ENCODE peak calls at places on chromosomes 2 and 18, in eight cellular contexts. G, O, S, R, Q, D, M and C are unnamed samples.

GRCh38 chr2:180075763-180076362 is 68.8 kb upstream of the CWC22 start:
- DNase-seq in S (no peak), Q (no peak), G (no peak), D (no peak), O (no peak), R (no peak), M (no peak), C (no peak)

GRCh38 chr18:24986611-24987270 is 365.2 kb downstream of the ZNF521 start:
- DNase-seq in Q (no peak), S (no peak), G (no peak), R (no peak), D (no peak), M (no peak), O (no peak), C (no peak)

GRCh38 chr18:3117493-3118192 is 102.1 kb downstream of the MYOM1 start:
- DNase-seq in O (peak), G (no peak), Q (no peak), S (no peak), D (no peak), R (no peak), M (no peak), C (no peak)

GRCh38 chr2:188050716-188051115 is 241.0 kb upstream of the GULP1 start:
- DNase-seq in S (no peak), D (no peak), Q (no peak), R (peak), G (no peak), M (no peak), O (peak), C (no peak)

GRCh38 chr2:179974743-179975142 is 32.4 kb downstream of the CWC22 start:
- DNase-seq in M (no peak), O (peak), D (no peak), G (no peak), S (no peak), Q (no peak), R (peak), C (no peak)

GRCh38 chr18:75981102-75981501 is 513.9 kb downstream of the ZNF516 start:
- DNase-seq in O (no peak), D (no peak), G (no peak), M (no peak), R (no peak), S (no peak), Q (no peak), C (no peak)

GRCh38 chr2:199527071-199527470 is 69.3 kb upstream of the SATB2 start:
- DNase-seq in D (no peak), G (no peak), Q (no peak), R (no peak), S (no peak), M (no peak), O (no peak), C (no peak)

GRCh38 chr18:1585881-1586488 is 681.3 kb downstream of the ADCYAP1 start:
- DNase-seq in G (peak), D (peak), Q (no peak), S (no peak), O (peak), M (peak), R (peak), C (peak)

GRCh38 chr2:106839849-106840595 is 45.9 kb downstream of the ST6GAL2 start:
- DNase-seq in Q (no peak), O (peak), R (peak), M (peak), S (no peak), G (no peak), D (peak), C (no peak)

GRCh38 chr2:234955971-234956509 is 4.2 kb downstream of the SH3BP4 start:
- DNase-seq in S (no peak), D (no peak), R (no peak), Q (no peak), O (no peak), M (no peak), G (no peak), C (no peak)

GRCh38 chr2:72973566-72974435 is 56.5 kb downstream of the EMX1 start:
- DNase-seq in O (peak), Q (no peak), M (peak), G (peak), R (peak), S (peak), D (peak), C (peak)

GRCh38 chr2:102615620-102616436 is 3.5 kb upstream of the SLC9A2 start:
- DNase-seq in O (peak), Q (peak), S (peak), G (peak), R (peak), M (peak), D (no peak), C (peak)

GRCh38 chr2:69164379-69164778 is 151.4 kb downstream of the ANTXR1 start:
- DNase-seq in G (peak), M (no peak), D (no peak), Q (peak), O (peak), R (no peak), S (no peak), C (no peak)

GRCh38 chr2:102046135-102046901 is 54.6 kb downstream of the IL1R2 start:
- DNase-seq in S (no peak), O (peak), Q (peak), G (no peak), R (no peak), M (no peak), D (no peak), C (no peak)

GRCh38 chr18:56702946-56703345 is 51.8 kb downstream of the WDR7 start:
- DNase-seq in O (peak), Q (peak), M (peak), R (peak), S (peak), D (no peak), G (peak), C (peak)

GRCh38 chr2:206783718-206784117 is 18.3 kb downstream of the FASTKD2 start:
- DNase-seq in M (no peak), R (peak), G (no peak), O (peak), D (no peak), S (no peak), Q (no peak), C (no peak)

GRCh38 chr2:175823291-175824073 is 178.6 kb downstream of the LNPK start:
- DNase-seq in S (no peak), Q (no peak), M (no peak), O (no peak), D (no peak), G (no peak), R (peak), C (no peak)

GRCh38 chr2:71693286-71694270 is 240.2 kb downstream of the DYSF start:
- DNase-seq in R (no peak), G (no peak), O (no peak), S (no peak), M (no peak), Q (no peak), D (no peak), C (no peak)

GRCh38 chr18:58419587-58420199 is 209.2 kb downstream of the ALPK2 start:
- DNase-seq in G (no peak), M (no peak), R (no peak), O (no peak), D (no peak), S (no peak), Q (no peak), C (no peak)

GRCh38 chr18:28961669-28962228 is 784.8 kb upstream of the CDH2 start:
- DNase-seq in D (peak), G (peak), R (peak), S (no peak), Q (no peak), O (peak), M (peak), C (no peak)

GRCh38 chr18:48826271-48826670 is 124.5 kb downstream of the SMAD7 start:
- DNase-seq in Q (no peak), R (no peak), O (no peak), S (peak), M (no peak), D (no peak), G (no peak), C (no peak)

GRCh38 chr2:145000376-145000775 is 480.5 kb upstream of the ZEB2 start:
- DNase-seq in S (no peak), G (no peak), M (no peak), R (no peak), O (peak), Q (no peak), D (no peak), C (no peak)

GRCh38 chr18:54197747-54198411 is 26.6 kb downstream of the MBD2 start:
- DNase-seq in G (no peak), Q (no peak), D (no peak), O (no peak), S (no peak), M (no peak), R (no peak), C (no peak)

GRCh38 chr2:218860950-218861381 is 1.4 kb downstream of the WNT6 start:
- DNase-seq in S (no peak), M (peak), G (no peak), Q (no peak), O (peak), R (peak), D (peak), C (peak)

GRCh38 chr2:203650860-203651613 is 55.4 kb upstream of the CD28 start:
- DNase-seq in G (peak), D (peak), S (no peak), M (peak), R (peak), Q (no peak), O (peak), C (no peak)

GRCh38 chr2:151261240-151261976 is at the start of gene RBM43:
- DNase-seq in R (peak), Q (peak), G (peak), S (peak), O (peak), M (peak), D (peak), C (peak)

GRCh38 chr2:200364142-200364541 is 57.6 kb downstream of the SPATS2L start:
- DNase-seq in D (no peak), Q (no peak), O (no peak), S (no peak), M (no peak), R (no peak), G (no peak), C (no peak)

GRCh38 chr2:68663371-68664156 is 20.2 kb downstream of the PROKR1 start:
- DNase-seq in Q (no peak), M (no peak), G (no peak), O (no peak), D (no peak), R (no peak), S (no peak), C (no peak)

GRCh38 chr18:5600376-5601071 is 56.7 kb upstream of the EPB41L3 start:
- DNase-seq in O (peak), Q (no peak), M (peak), D (no peak), S (no peak), G (peak), R (no peak), C (no peak)

GRCh38 chr18:23136326-23137092 is 1.2 kb downstream of the CABLES1 start:
- DNase-seq in Q (no peak), O (peak), M (peak), R (peak), S (peak), G (peak), D (no peak), C (no peak)

GRCh38 chr2:132416080-132416911 is at the start of gene GPR39:
- DNase-seq in G (peak), O (peak), R (peak), S (no peak), Q (no peak), M (no peak), D (peak), C (no peak)

GRCh38 chr2:120597595-120598193 is 138.0 kb upstream of the GLI2 start:
- DNase-seq in G (no peak), S (no peak), M (no peak), Q (no peak), O (peak), R (no peak), D (no peak), C (no peak)

GRCh38 chr18:59085126-59085794 is 54.4 kb upstream of the SEC11C start:
- DNase-seq in D (peak), S (no peak), R (no peak), M (no peak), O (no peak), G (no peak), Q (no peak), C (no peak)

GRCh38 chr2:189137519-189137918 is 42.0 kb downstream of the COL5A2 start:
- DNase-seq in S (no peak), G (no peak), O (no peak), D (no peak), M (no peak), Q (no peak), R (no peak), C (no peak)

GRCh38 chr2:169705927-169706326 is 11.7 kb downstream of the PHOSPHO2 start:
- DNase-seq in R (no peak), D (no peak), Q (no peak), S (no peak), M (no peak), G (peak), O (peak), C (no peak)

GRCh38 chr2:232568161-232568560 is 17.7 kb downstream of the EIF4E2 start:
- DNase-seq in G (peak), Q (no peak), M (no peak), R (peak), D (no peak), S (no peak), O (peak), C (no peak)

GRCh38 chr2:31312898-31313297 is 78.9 kb downstream of the EHD3 start:
- DNase-seq in M (no peak), R (peak), D (no peak), Q (no peak), S (no peak), G (no peak), O (peak), C (no peak)